ENCODE peak calls at places on chromosome 5, in nine cellular contexts. N, Q, M, C, U, R, S, V and P are unnamed samples.
A peak's percentile ranks its signal among the peaks of the same experiment; 100 is the strongest.

GRCh38 chr5:151151793-151152192 is 5.8 kb downstream of the ANXA6 start:
- DNase-seq in N (no peak), Q (no peak), M (no peak), C (no peak), U (no peak), R (peak; percentile 50), S (no peak), V (no peak), P (peak; percentile 90)

GRCh38 chr5:135154197-135154596 is 120.2 kb upstream of the PITX1 start:
- DNase-seq in N (no peak), Q (no peak), M (no peak), C (no peak), U (no peak), R (no peak), S (no peak), V (no peak), P (no peak)

GRCh38 chr5:66498791-66499207 is 97.4 kb upstream of the MAST4 start:
- DNase-seq in N (no peak), Q (no peak), M (no peak), C (no peak), U (no peak), R (peak; percentile 54), S (peak; percentile 11), V (no peak), P (no peak)

GRCh38 chr5:61919920-61920319 is 386.1 kb upstream of the KIF2A start:
- DNase-seq in N (no peak), Q (no peak), M (no peak), C (no peak), U (no peak), R (no peak), S (no peak), V (no peak), P (no peak)

GRCh38 chr5:178203670-178204204 is 596 bp upstream of the HNRNPAB start:
- DNase-seq in N (no peak), Q (no peak), M (no peak), C (no peak), U (no peak), R (no peak), S (no peak), V (no peak), P (peak; percentile 58)

GRCh38 chr5:172840077-172840777 is 6.2 kb downstream of the ERGIC1 start:
- DNase-seq in N (no peak), Q (no peak), M (no peak), C (no peak), U (no peak), R (peak; percentile 64), S (no peak), V (no peak), P (no peak)

GRCh38 chr5:127849891-127850290 is 146.7 kb downstream of the CCDC192 start:
- DNase-seq in N (no peak), Q (no peak), M (no peak), C (no peak), U (no peak), R (no peak), S (no peak), V (no peak), P (no peak)

GRCh38 chr5:91219803-91220371 is 163.2 kb downstream of the ARRDC3 start:
- DNase-seq in N (no peak), Q (no peak), M (no peak), C (no peak), U (no peak), R (no peak), S (peak; percentile 56), V (no peak), P (no peak)

GRCh38 chr5:172035039-172035438 is 28.6 kb upstream of the FBXW11 start:
- DNase-seq in N (no peak), Q (no peak), M (no peak), C (no peak), U (no peak), R (no peak), S (no peak), V (no peak), P (no peak)

GRCh38 chr5:68173007-68173406 is 42.5 kb upstream of the PIK3R1 start:
- DNase-seq in N (no peak), Q (no peak), M (no peak), C (no peak), U (no peak), R (no peak), S (no peak), V (no peak), P (no peak)

GRCh38 chr5:60634054-60634453 is 65.9 kb downstream of the DEPDC1B start:
- DNase-seq in N (no peak), Q (no peak), M (no peak), C (no peak), U (no peak), R (peak; percentile 58), S (no peak), V (no peak), P (no peak)

GRCh38 chr5:160649304-160649703 is 202.7 kb downstream of the ATP10B start:
- DNase-seq in N (peak; percentile 39), Q (no peak), M (no peak), C (no peak), U (no peak), R (no peak), S (peak; percentile 64), V (no peak), P (no peak)

GRCh38 chr5:137699291-137700281 is 36.3 kb downstream of the KLHL3 start:
- DNase-seq in N (no peak), Q (no peak), M (no peak), C (no peak), U (no peak), R (no peak), S (no peak), V (no peak), P (no peak)

GRCh38 chr5:62627901-62628300 is 49.3 kb downstream of the LRRC70 start:
- DNase-seq in N (no peak), Q (no peak), M (no peak), C (no peak), U (no peak), R (no peak), S (no peak), V (no peak), P (no peak)

GRCh38 chr5:68343421-68343826 is 127.9 kb downstream of the PIK3R1 start:
- DNase-seq in N (no peak), Q (no peak), M (peak; percentile 30), C (no peak), U (peak; percentile 78), R (peak; percentile 96), S (no peak), V (peak; percentile 18), P (no peak)

GRCh38 chr5:80164799-80165198 is 91.0 kb downstream of the SERINC5 start:
- DNase-seq in N (no peak), Q (no peak), M (no peak), C (no peak), U (no peak), R (no peak), S (no peak), V (no peak), P (no peak)

GRCh38 chr5:72377920-72378635 is 57.9 kb downstream of the PTCD2 start:
- DNase-seq in N (no peak), Q (no peak), M (no peak), C (no peak), U (no peak), R (peak; percentile 81), S (no peak), V (peak; percentile 42), P (no peak)

GRCh38 chr5:41751867-41752266 is 118.4 kb downstream of the OXCT1 start:
- DNase-seq in N (no peak), Q (no peak), M (no peak), C (no peak), U (no peak), R (no peak), S (no peak), V (no peak), P (no peak)

GRCh38 chr5:158421329-158421728 is 562.4 kb upstream of the CLINT1 start:
- DNase-seq in N (no peak), Q (no peak), M (no peak), C (no peak), U (no peak), R (no peak), S (no peak), V (no peak), P (no peak)
- TF ChIP-seq CTCF in N (no peak), Q (no peak), M (no peak), C (no peak), U (no peak), R (no peak), S (no peak), V (no peak), P (no peak)

GRCh38 chr5:109753279-109753678 is 63.6 kb downstream of the MAN2A1 start:
- DNase-seq in N (no peak), Q (no peak), M (no peak), C (no peak), U (no peak), R (no peak), S (no peak), V (no peak), P (no peak)
- TF ChIP-seq CTCF in N (no peak), Q (no peak), M (no peak), C (no peak), U (no peak), R (no peak), S (no peak), V (no peak), P (no peak)

DNA sequence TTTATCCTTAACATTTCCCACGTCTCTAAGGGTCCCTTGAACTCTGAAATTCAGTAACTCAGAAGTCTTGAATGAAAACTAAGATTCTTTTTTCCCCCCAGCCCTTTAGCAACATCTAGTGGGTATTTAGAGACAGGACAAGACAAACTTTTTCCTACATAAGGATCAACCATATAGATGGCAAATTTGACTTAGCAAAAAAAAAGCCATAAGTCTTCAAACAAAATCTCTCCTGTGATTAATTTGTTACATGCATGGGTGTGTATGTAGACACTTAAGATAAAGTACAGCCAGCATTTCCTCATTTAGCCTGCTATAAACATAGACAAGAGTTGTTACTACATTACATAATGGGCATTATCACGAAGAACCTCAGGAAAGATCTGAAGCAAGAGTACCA is 29.1 kb upstream of the ANKRD31 start:
- DNase-seq in N (no peak), Q (no peak), M (peak; percentile 0), C (peak; percentile 9), U (no peak), R (peak; percentile 57), S (peak; percentile 80), V (no peak), P (no peak)
- TF ChIP-seq CTCF in N (peak; percentile 75), Q (peak; percentile 65), M (peak; percentile 64), C (peak; percentile 30), U (peak; percentile 29), R (peak; percentile 60), S (peak; percentile 80), V (peak; percentile 57), P (peak; percentile 11)

DNA sequence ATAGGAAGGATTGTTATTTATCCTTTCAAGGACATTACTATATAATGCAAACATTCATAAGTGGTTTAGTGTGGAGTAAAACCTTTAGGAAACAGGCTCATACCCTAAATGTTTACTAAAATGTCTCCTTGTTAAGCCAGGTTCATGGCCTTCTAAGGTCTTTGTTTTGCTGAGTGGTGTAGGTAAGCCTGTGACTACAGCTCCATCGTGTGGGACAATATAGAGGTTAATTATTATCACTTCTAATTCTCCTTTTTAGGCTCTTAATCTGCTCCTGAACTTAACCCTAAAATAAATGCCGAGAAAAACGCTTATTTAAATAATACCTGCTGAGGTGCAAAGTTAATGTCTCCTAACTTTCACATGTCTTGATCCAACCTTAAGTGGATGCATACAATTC is 43.8 kb downstream of the SPINK5 start:
- DNase-seq in N (no peak), Q (no peak), M (no peak), C (no peak), U (no peak), R (no peak), S (peak; percentile 14), V (no peak), P (no peak)
- TF ChIP-seq CTCF in N (no peak), Q (no peak), M (no peak), C (no peak), U (no peak), R (no peak), S (peak; percentile 18), V (peak; percentile 44), P (no peak)

GRCh38 chr5:140806834-140807775 is at the start of gene PCDHA4:
- DNase-seq in N (peak; percentile 84), Q (no peak), M (no peak), C (no peak), U (no peak), R (peak; percentile 16), S (peak; percentile 88), V (no peak), P (no peak)
- TF ChIP-seq CTCF in N (peak; percentile 74), Q (peak; percentile 38), M (peak; percentile 13), C (peak; percentile 11), U (peak; percentile 38), R (peak; percentile 38), S (peak; percentile 83), V (peak; percentile 47), P (no peak)